ENCODE peak calls at places on chromosomes 11 and 22, in five cellular contexts. One of them, this sample, is unnamed.

GRCh38 chr11:95229199-95230053 is 1.6 kb downstream of the SESN3 start:
- DNase-seq in fibroblast of lung: peak; percentile 60
- DNase-seq in HepG2: no peak
- DNase-seq in GM23338: peak; percentile 28
- DNase-seq in HCT116: no peak
- DNase-seq in this sample: peak; percentile 18

GRCh38 chr11:9516113-9516512 is 55.3 kb downstream of the ZNF143 start:
- DNase-seq in HepG2: no peak
- DNase-seq in HCT116: no peak
- DNase-seq in fibroblast of lung: no peak
- DNase-seq in GM23338: peak; percentile 73
- DNase-seq in this sample: peak; percentile 37

GRCh38 chr11:45930031-45930794 is 7.8 kb downstream of the LARGE2 start:
- DNase-seq in GM23338: no peak
- DNase-seq in HCT116: no peak
- DNase-seq in HepG2: no peak
- DNase-seq in fibroblast of lung: no peak
- DNase-seq in this sample: peak; percentile 78

GRCh38 chr11:35307221-35307621 is 112.1 kb downstream of the SLC1A2 start:
- DNase-seq in HepG2: no peak
- DNase-seq in fibroblast of lung: no peak
- DNase-seq in HCT116: no peak
- DNase-seq in GM23338: no peak
- DNase-seq in this sample: no peak

GRCh38 chr11:86715611-86716010 is 43.2 kb upstream of the ME3 start:
- DNase-seq in HCT116: no peak
- DNase-seq in HepG2: no peak
- DNase-seq in fibroblast of lung: no peak
- DNase-seq in GM23338: peak; percentile 9
- DNase-seq in this sample: no peak

GRCh38 chr11:119347242-119347641 is 737 bp upstream of the MFRP start:
- DNase-seq in GM23338: no peak
- DNase-seq in HCT116: no peak
- DNase-seq in HepG2: peak; percentile 36
- DNase-seq in fibroblast of lung: no peak
- DNase-seq in this sample: peak; percentile 91

GRCh38 chr11:12818333-12819015 is 144.3 kb downstream of the TEAD1 start:
- DNase-seq in fibroblast of lung: peak; percentile 84
- DNase-seq in GM23338: no peak
- DNase-seq in HCT116: no peak
- DNase-seq in HepG2: no peak
- DNase-seq in this sample: no peak

GRCh38 chr11:119533931-119534694 is 111.1 kb upstream of the THY1 start:
- DNase-seq in HepG2: peak; percentile 57
- DNase-seq in HCT116: peak; percentile 38
- DNase-seq in GM23338: peak; percentile 92
- DNase-seq in fibroblast of lung: peak; percentile 52
- DNase-seq in this sample: peak; percentile 97

GRCh38 chr11:126925321-126926093 is 75.1 kb downstream of the KIRREL3 start:
- DNase-seq in fibroblast of lung: no peak
- DNase-seq in HCT116: no peak
- DNase-seq in HepG2: no peak
- DNase-seq in GM23338: no peak
- DNase-seq in this sample: no peak

GRCh38 chr22:23376256-23376655 is 195.9 kb downstream of the BCR start:
- DNase-seq in HepG2: peak; percentile 18
- DNase-seq in HCT116: peak; percentile 33
- DNase-seq in fibroblast of lung: no peak
- DNase-seq in GM23338: peak; percentile 75
- DNase-seq in this sample: no peak

GRCh38 chr22:23010430-23010829 is 59.9 kb upstream of the GNAZ start:
- DNase-seq in HCT116: no peak
- DNase-seq in fibroblast of lung: no peak
- DNase-seq in GM23338: no peak
- DNase-seq in HepG2: no peak
- DNase-seq in this sample: no peak

GRCh38 chr22:42337356-42337755 is 66.9 kb upstream of the TCF20 start:
- DNase-seq in HepG2: no peak
- DNase-seq in GM23338: no peak
- DNase-seq in HCT116: no peak
- DNase-seq in fibroblast of lung: no peak
- DNase-seq in this sample: no peak
- H3K79me2 ChIP-seq in HepG2: no peaks in the 10 kb centered on the region
- H3K79me2 ChIP-seq in GM23338: peaks cover 3% of the 10 kb centered on the region
- H3K79me2 ChIP-seq in HCT116: no peaks in the 10 kb centered on the region
- H3K79me2 ChIP-seq in fibroblast of lung: no peaks in the 10 kb centered on the region
- H3K79me2 ChIP-seq in this sample: no peaks in the 10 kb centered on the region

GRCh38 chr11:70206977-70207376 is 3.9 kb downstream of the FADD start:
- DNase-seq in HCT116: no peak
- DNase-seq in HepG2: no peak
- DNase-seq in fibroblast of lung: no peak
- DNase-seq in GM23338: no peak
- DNase-seq in this sample: peak; percentile 48

GRCh38 chr11:70210516-70210915 is 7.4 kb downstream of the FADD start:
- DNase-seq in GM23338: no peak
- DNase-seq in fibroblast of lung: no peak
- DNase-seq in HCT116: no peak
- DNase-seq in HepG2: no peak
- DNase-seq in this sample: peak; percentile 70

GRCh38 chr11:70207531-70208131 is 4.5 kb downstream of the FADD start:
- DNase-seq in GM23338: no peak
- DNase-seq in fibroblast of lung: no peak
- DNase-seq in HepG2: no peak
- DNase-seq in HCT116: no peak
- DNase-seq in this sample: peak; percentile 17

GRCh38 chr11:70210051-70210501 is 7.0 kb downstream of the FADD start:
- DNase-seq in GM23338: no peak
- DNase-seq in fibroblast of lung: peak; percentile 46
- DNase-seq in HepG2: no peak
- DNase-seq in HCT116: no peak
- DNase-seq in this sample: peak; percentile 96

DNA sequence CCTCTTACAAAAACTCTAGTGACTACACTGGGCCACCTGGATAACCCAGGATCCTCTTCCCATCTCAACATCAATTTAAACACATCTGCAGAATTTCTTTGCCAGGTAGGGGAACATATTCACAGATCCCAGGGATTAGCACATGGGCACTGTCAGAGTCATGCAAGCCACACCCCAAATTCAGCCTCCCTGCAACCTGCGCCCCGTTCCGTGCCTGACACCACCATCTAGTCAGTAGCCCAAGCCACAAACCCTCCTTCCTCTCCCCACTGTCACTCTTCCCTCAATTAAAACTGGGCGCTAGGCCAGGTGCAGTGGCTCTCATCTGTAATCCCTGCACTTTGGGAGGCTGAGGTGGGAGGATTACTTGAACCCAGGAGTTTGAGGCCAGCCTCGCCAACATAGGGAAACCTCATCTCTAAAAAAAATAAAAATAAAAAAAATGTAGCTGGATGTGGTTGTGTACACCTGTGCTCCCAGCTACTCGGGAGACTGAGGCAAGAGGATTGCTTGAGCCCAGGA is 6.4 kb downstream of the FADD start:
- DNase-seq in fibroblast of lung: no peak
- DNase-seq in HepG2: no peak
- DNase-seq in GM23338: no peak
- DNase-seq in HCT116: no peak
- DNase-seq in this sample: no peak
- H4K20me1 ChIP-seq in fibroblast of lung: no peaks in the 10 kb centered on the region
- H4K20me1 ChIP-seq in HepG2: peaks cover 11% of the 10 kb centered on the region
- H4K20me1 ChIP-seq in GM23338: peaks cover 30% of the 10 kb centered on the region
- H4K20me1 ChIP-seq in HCT116: no peaks in the 10 kb centered on the region
- H4K20me1 ChIP-seq in this sample: peaks cover 43% of the 10 kb centered on the region

GRCh38 chr22:29932121-29932520 is 49.1 kb downstream of the MTMR3 start:
- DNase-seq in HCT116: no peak
- DNase-seq in fibroblast of lung: no peak
- DNase-seq in GM23338: no peak
- DNase-seq in HepG2: no peak
- DNase-seq in this sample: no peak

GRCh38 chr22:29938285-29938693 is 55.3 kb downstream of the MTMR3 start:
- DNase-seq in HCT116: no peak
- DNase-seq in HepG2: no peak
- DNase-seq in fibroblast of lung: no peak
- DNase-seq in GM23338: no peak
- DNase-seq in this sample: peak; percentile 46

GRCh38 chr22:29934596-29934995 is 51.6 kb downstream of the MTMR3 start:
- DNase-seq in fibroblast of lung: no peak
- DNase-seq in HCT116: no peak
- DNase-seq in HepG2: no peak
- DNase-seq in GM23338: no peak
- DNase-seq in this sample: no peak

GRCh38 chr22:29933619-29934018 is 50.6 kb downstream of the MTMR3 start:
- DNase-seq in GM23338: no peak
- DNase-seq in HCT116: no peak
- DNase-seq in fibroblast of lung: no peak
- DNase-seq in HepG2: no peak
- DNase-seq in this sample: no peak

DNA sequence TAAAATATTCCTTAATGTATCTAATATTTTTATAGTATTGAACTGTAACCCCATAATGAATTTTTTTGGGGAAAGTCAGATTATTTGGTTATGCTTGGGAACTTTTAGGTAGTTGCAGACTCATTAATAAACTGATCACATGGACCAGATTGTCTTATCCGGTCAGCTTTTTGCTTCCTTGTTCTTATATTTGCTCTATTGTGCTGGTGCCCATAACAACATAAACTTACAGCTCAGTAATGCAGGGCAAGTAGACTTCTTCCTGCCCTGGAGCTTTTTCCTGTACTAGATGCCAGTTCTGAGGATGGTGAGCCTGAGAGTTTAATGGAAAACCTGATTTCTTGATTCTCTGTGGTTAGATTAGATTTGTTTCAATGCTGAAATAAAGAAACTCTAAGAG is 53.2 kb downstream of the MTMR3 start:
- DNase-seq in HCT116: no peak
- DNase-seq in HepG2: no peak
- DNase-seq in fibroblast of lung: no peak
- DNase-seq in GM23338: no peak
- DNase-seq in this sample: no peak
- H3K79me2 ChIP-seq in HCT116: peaks cover 42% of the 10 kb centered on the region
- H3K79me2 ChIP-seq in HepG2: peaks cover 25% of the 10 kb centered on the region
- H3K79me2 ChIP-seq in fibroblast of lung: peaks cover 10% of the 10 kb centered on the region
- H3K79me2 ChIP-seq in GM23338: peaks cover 73% of the 10 kb centered on the region
- H3K79me2 ChIP-seq in this sample: peaks cover 75% of the 10 kb centered on the region

GRCh38 chr11:103338621-103339484 is 229.6 kb downstream of the DYNC2H1 start:
- DNase-seq in GM23338: peak; percentile 62
- DNase-seq in HCT116: no peak
- DNase-seq in fibroblast of lung: no peak
- DNase-seq in HepG2: no peak
- DNase-seq in this sample: peak; percentile 8
- H4K20me1 ChIP-seq in GM23338: no peaks in the 10 kb centered on the region
- H4K20me1 ChIP-seq in HCT116: no peaks in the 10 kb centered on the region
- H4K20me1 ChIP-seq in fibroblast of lung: no peaks in the 10 kb centered on the region
- H4K20me1 ChIP-seq in HepG2: no peaks in the 10 kb centered on the region
- H4K20me1 ChIP-seq in this sample: no peaks in the 10 kb centered on the region

GRCh38 chr22:40240160-40240559 is 62.4 kb downstream of the TNRC6B start:
- DNase-seq in HepG2: no peak
- DNase-seq in HCT116: no peak
- DNase-seq in GM23338: no peak
- DNase-seq in fibroblast of lung: no peak
- DNase-seq in this sample: no peak

GRCh38 chr22:40238425-40239344 is 61.0 kb downstream of the TNRC6B start:
- DNase-seq in HCT116: no peak
- DNase-seq in HepG2: no peak
- DNase-seq in GM23338: peak; percentile 53
- DNase-seq in fibroblast of lung: peak; percentile 45
- DNase-seq in this sample: peak; percentile 56

GRCh38 chr22:40239345-40239683 is 61.6 kb downstream of the TNRC6B start:
- DNase-seq in fibroblast of lung: no peak
- DNase-seq in HCT116: no peak
- DNase-seq in HepG2: no peak
- DNase-seq in GM23338: no peak
- DNase-seq in this sample: no peak

GRCh38 chr22:40240671-40241070 is 62.9 kb downstream of the TNRC6B start:
- DNase-seq in HCT116: no peak
- DNase-seq in HepG2: no peak
- DNase-seq in fibroblast of lung: no peak
- DNase-seq in GM23338: no peak
- DNase-seq in this sample: no peak

DNA sequence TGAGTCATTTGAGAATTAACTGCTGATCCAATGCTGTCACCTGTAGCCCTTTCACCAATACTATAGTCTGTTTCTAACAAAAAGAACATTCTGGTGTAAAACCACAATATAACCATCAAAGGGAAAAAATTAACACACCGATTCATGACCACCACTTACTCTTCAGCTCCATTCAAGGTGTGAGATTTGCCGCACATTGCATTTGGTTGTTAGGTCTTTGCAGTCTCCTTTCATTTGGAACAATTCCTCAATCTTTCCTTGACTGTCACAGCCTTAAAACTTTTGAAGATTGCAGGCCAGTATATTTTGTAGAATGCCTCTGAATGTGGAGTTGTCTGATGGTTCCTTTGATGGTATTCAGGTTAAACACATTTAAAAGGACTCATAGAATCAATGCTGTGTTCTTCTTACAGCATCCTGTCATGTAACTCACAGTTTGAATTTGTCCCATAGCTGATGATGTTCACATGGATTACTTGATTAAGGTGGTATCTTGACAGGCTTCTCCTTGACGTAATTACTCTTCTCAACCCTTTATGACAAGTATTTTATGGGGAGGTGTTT is 63.6 kb downstream of the TNRC6B start:
- DNase-seq in fibroblast of lung: no peak
- DNase-seq in GM23338: no peak
- DNase-seq in HCT116: no peak
- DNase-seq in HepG2: no peak
- DNase-seq in this sample: no peak
- H3K79me2 ChIP-seq in fibroblast of lung: peaks cover 11% of the 10 kb centered on the region
- H3K79me2 ChIP-seq in GM23338: peaks cover 100% of the 10 kb centered on the region
- H3K79me2 ChIP-seq in HCT116: peaks cover 23% of the 10 kb centered on the region
- H3K79me2 ChIP-seq in HepG2: peaks cover 47% of the 10 kb centered on the region
- H3K79me2 ChIP-seq in this sample: peaks cover 68% of the 10 kb centered on the region

DNA sequence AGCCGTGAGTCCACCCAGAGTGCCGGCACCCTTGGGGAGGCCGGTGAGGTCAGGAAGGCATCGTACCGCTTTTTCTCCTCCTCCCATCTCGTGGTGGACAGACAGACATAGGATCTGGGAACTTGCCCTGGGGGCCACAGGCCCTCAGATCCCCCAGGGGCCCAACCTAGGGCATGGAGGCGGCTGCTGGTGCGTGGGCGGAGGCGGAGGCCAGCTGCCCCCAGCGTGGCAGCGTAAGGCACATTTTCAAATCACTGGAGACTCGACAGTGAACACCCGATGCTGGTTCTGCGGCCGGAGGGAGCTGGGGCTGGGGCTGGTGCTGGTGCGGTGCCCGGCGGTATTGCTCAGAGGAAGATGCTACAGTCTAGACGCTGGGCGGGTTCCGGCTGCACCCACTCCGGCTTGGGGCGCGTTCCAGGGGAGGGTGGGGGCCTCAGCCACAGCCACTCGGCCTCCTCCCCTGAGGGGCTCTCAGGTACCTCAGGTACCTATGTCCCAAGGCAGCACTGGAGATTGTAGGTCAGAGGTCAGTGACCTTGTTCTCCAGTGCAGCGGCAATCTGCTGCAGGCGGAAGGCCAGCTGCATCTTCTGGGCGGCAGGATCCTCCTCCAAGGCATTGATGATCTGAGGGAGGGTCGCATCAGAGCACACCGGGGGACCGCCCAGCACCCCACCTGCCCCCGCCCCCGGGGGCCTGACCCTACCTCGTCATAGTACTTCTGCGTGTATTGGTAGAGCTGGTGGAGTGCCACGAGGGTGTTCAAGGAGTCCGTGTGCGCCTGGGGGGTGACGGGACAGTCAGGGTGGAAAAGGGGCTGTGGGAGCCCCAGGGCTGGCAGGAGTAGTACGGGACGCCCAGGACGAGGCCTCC is 5.2 kb upstream of the MAPK11 start:
- DNase-seq in fibroblast of lung: no peak
- DNase-seq in GM23338: no peak
- DNase-seq in HCT116: no peak
- DNase-seq in HepG2: no peak
- DNase-seq in this sample: no peak
- H4K20me1 ChIP-seq in fibroblast of lung: no peaks in the 10 kb centered on the region
- H4K20me1 ChIP-seq in GM23338: no peaks in the 10 kb centered on the region
- H4K20me1 ChIP-seq in HCT116: no peaks in the 10 kb centered on the region
- H4K20me1 ChIP-seq in HepG2: peaks cover 5% of the 10 kb centered on the region
- H4K20me1 ChIP-seq in this sample: peaks cover 41% of the 10 kb centered on the region